ENCODE peak calls at places on chromosome 19, in nine cellular contexts. M is stimulated activated naive B cell treated with anti-CD40 and anti-IgM and Interleukin-4, amounts not matched to agents 10 μg/mL and 1 μg/mL and 100 μg/mL, for 72 hours; X is transverse colon; R is cardiac muscle cell; K is epithelial cell of proximal tubule; L is CD4-positive, alpha-beta T cell; E is activated CD4-positive, alpha-beta T cell treated with anti-CD3 and anti-CD28 coated beads, Interleukin-2, amount 10 ng/mL, durations not matched to agents 7 days and 5 days; B is neural crest cell; P is HCT116. D is an unnamed sample.

GRCh38 chr19:55486971-55487883 is 1.0 kb upstream of the SSC5D start:
- DNase-seq in M (no peak), X (peak), R (peak), K (peak), L (no peak), E (no peak), B (peak), P (no peak), D (peak)

GRCh38 chr19:310141-310651 is 19.0 kb upstream of the PLPP2 start:
- DNase-seq in M (no peak), X (no peak), R (no peak), K (no peak), L (no peak), E (no peak), B (no peak), P (no peak), D (no peak)

GRCh38 chr19:51458051-51458645 is at the start of gene SIGLEC8:
- DNase-seq in M (no peak), X (no peak), R (no peak), K (no peak), L (no peak), E (no peak), B (no peak), P (no peak), D (no peak)

GRCh38 chr19:35717665-35718344 is at the start of gene KMT2B:
- DNase-seq in M (peak), X (peak), R (peak), K (no peak), L (no peak), E (no peak), B (peak), P (no peak), D (peak)

GRCh38 chr19:55703790-55704215 is 28.8 kb downstream of the EPN1 start:
- DNase-seq in M (no peak), X (peak), R (peak), K (no peak), L (no peak), E (peak), B (peak), P (peak), D (no peak)

GRCh38 chr19:51441410-51442390 is 16.6 kb downstream of the SIGLEC8 start:
- DNase-seq in M (peak), X (peak), R (no peak), K (no peak), L (peak), E (peak), B (no peak), P (no peak), D (no peak)

GRCh38 chr19:54684537-54684936 is 21.8 kb downstream of the LILRB4 start:
- DNase-seq in M (no peak), X (no peak), R (peak), K (no peak), L (no peak), E (peak), B (no peak), P (no peak), D (no peak)

GRCh38 chr19:40506099-40506498 is 39.3 kb downstream of the SPTBN4 start:
- DNase-seq in M (no peak), X (no peak), R (no peak), K (no peak), L (no peak), E (no peak), B (no peak), P (no peak), D (no peak)

GRCh38 chr19:35090160-35090794 is 25.3 kb upstream of the FXYD3 start:
- DNase-seq in M (no peak), X (peak), R (peak), K (no peak), L (no peak), E (peak), B (peak), P (peak), D (no peak)

GRCh38 chr19:29978139-29978538 is 36.1 kb downstream of the URI1 start:
- DNase-seq in M (no peak), X (no peak), R (no peak), K (no peak), L (no peak), E (no peak), B (no peak), P (no peak), D (no peak)

GRCh38 chr19:55605637-55606470 is at the start of gene ZNF865:
- DNase-seq in M (peak), X (peak), R (peak), K (no peak), L (peak), E (peak), B (peak), P (peak), D (no peak)

GRCh38 chr19:10565028-10565566 is 713 bp downstream of the KRI1 start:
- DNase-seq in M (peak), X (peak), R (peak), K (no peak), L (peak), E (peak), B (no peak), P (no peak), D (no peak)

GRCh38 chr19:18488838-18489626 is 32.8 kb downstream of the ELL start:
- DNase-seq in M (no peak), X (peak), R (no peak), K (no peak), L (no peak), E (no peak), B (peak), P (no peak), D (no peak)

GRCh38 chr19:27794444-27795042 is 1418.4 kb downstream of the UQCRFS1 start:
- DNase-seq in M (no peak), X (no peak), R (peak), K (no peak), L (no peak), E (peak), B (no peak), P (no peak), D (peak)